ENCODE peak calls at places on chromosomes 4 and X, in five cellular contexts. C is PC-3, W is GM23248, H is H1, V is mammary epithelial cell. R is an unnamed sample. For H3K4me1, the result is how much of the 10 kb centered on the place peaks cover.

GRCh38 chr4:69731261-69731660 is 29.2 kb downstream of the SULT1B1 start:
- DNase-seq in C (no peak), W (no peak), H (no peak), V (no peak), R (no peak)

GRCh38 chr4:47784222-47784621 is 53.6 kb downstream of the CORIN start:
- DNase-seq in C (no peak), W (no peak), H (no peak), V (peak), R (peak)

GRCh38 chrX:9873952-9874351 is 87.7 kb downstream of the SHROOM2 start:
- DNase-seq in C (peak), W (peak), H (peak), V (no peak), R (no peak)

GRCh38 chr4:52100062-52100461 is 49.0 kb downstream of the SPATA18 start:
- DNase-seq in C (peak), W (peak), H (no peak), V (peak), R (no peak)

GRCh38 chrX:28628101-28628500 is 40.9 kb downstream of the IL1RAPL1 start:
- DNase-seq in C (no peak), W (no peak), H (no peak), V (no peak), R (no peak)

GRCh38 chr4:164935363-164935762 is 42.1 kb downstream of the TRIM61 start:
- DNase-seq in C (peak), W (no peak), H (peak), V (no peak), R (no peak)

GRCh38 chr4:71230613-71231012 is 108.2 kb upstream of the SLC4A4 start:
- DNase-seq in C (no peak), W (no peak), H (no peak), V (no peak), R (no peak)

GRCh38 chr4:159446266-159446976 is 343.5 kb downstream of the RAPGEF2 start:
- DNase-seq in C (peak), W (peak), H (peak), V (peak), R (peak)

GRCh38 chr4:78379991-78380739 is 171.4 kb upstream of the ANXA3 start:
- DNase-seq in C (no peak), W (peak), H (no peak), V (peak), R (no peak)

GRCh38 chr4:1592179-1593037 is 91.7 kb downstream of the FAM53A start:
- DNase-seq in C (no peak), W (no peak), H (no peak), V (no peak), R (peak)

GRCh38 chrX:53686151-53686885 is at the start of gene HUWE1:
- DNase-seq in C (peak), W (peak), H (peak), V (peak), R (peak)

GRCh38 chr4:152956650-152957436 is 20.7 kb downstream of the FHDC1 start:
- DNase-seq in C (no peak), W (no peak), H (no peak), V (no peak), R (peak)

GRCh38 chr4:161791796-161792556 is 371.8 kb downstream of the FSTL5 start:
- DNase-seq in C (no peak), W (no peak), H (no peak), V (no peak), R (peak)

GRCh38 chrX:130714665-130715064 is 188.3 kb downstream of the ENOX2 start:
- DNase-seq in C (no peak), W (no peak), H (no peak), V (no peak), R (no peak)

DNA sequence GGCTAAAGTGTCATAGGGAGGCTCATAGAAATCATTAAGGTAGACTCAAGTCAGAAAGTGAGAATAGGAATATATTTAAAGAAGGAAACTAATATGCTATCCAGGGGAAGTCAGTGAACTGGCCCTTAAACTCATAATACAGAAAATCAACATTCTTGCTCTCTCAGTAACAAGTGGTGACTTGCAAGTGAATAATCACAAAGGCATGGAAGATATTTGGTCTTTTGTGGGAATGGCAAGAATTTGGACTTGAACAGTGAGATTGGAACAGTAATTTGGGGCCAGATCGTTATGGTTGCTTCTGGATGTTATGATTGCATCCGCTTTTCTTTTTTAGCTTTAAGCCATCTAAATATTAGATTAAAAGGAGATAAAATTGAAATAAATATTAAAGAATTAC is 103.8 kb downstream of the TBC1D19 start:
- DNase-seq in C (peak), W (peak), H (no peak), V (peak), R (peak)
- H3K4me2 ChIP-seq in C (peak), W (peak), H (no peak), V (peak), R (peak)

GRCh38 chrX:8688776-8689175 is 43.2 kb downstream of the ANOS1 start:
- DNase-seq in C (no peak), W (no peak), H (peak), V (no peak), R (no peak)
- H3K4me1 ChIP-seq in C (under half), W (under half), H (under half), V (under half), R (under half)

GRCh38 chrX:47649302-47649701 is 1.1 kb downstream of the ELK1 start:
- DNase-seq in C (no peak), W (no peak), H (no peak), V (no peak), R (no peak)
- H3K27ac ChIP-seq in C (no peak), W (peak), H (no peak), V (peak), R (peak)

GRCh38 chr4:111992604-111993151 is 152.6 kb upstream of the FAM241A start:
- DNase-seq in C (no peak), W (no peak), H (no peak), V (no peak), R (no peak)

GRCh38 chr4:111988514-111988913 is 156.7 kb upstream of the FAM241A start:
- DNase-seq in C (no peak), W (no peak), H (no peak), V (no peak), R (no peak)

GRCh38 chr4:111991797-111992196 is 153.5 kb upstream of the FAM241A start:
- DNase-seq in C (peak), W (peak), H (no peak), V (peak), R (no peak)

GRCh38 chr4:111989817-111990216 is 155.4 kb upstream of the FAM241A start:
- DNase-seq in C (no peak), W (no peak), H (no peak), V (no peak), R (no peak)

DNA sequence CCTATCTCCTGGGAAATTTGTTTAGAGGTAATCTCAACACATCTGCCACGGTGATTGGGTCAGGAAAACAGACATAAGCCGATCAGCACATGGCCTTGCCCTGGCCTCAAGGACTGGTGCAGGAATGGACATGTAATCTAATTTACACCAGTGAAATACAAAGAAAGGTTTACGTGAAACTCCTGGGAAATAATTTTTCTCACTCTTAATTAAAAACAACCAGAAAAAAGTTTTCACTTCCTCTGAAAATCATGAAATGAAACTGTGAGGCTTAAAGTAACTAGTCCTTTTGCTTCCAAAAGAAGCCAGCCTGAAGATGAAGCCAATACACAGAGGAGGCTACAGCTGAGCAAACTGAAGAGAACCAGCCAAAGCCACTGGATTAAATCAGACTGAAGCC is 154.1 kb upstream of the FAM241A start:
- DNase-seq in C (no peak), W (no peak), H (no peak), V (no peak), R (no peak)
- H3K4me2 ChIP-seq in C (no peak), W (peak), H (no peak), V (no peak), R (no peak)

DNA sequence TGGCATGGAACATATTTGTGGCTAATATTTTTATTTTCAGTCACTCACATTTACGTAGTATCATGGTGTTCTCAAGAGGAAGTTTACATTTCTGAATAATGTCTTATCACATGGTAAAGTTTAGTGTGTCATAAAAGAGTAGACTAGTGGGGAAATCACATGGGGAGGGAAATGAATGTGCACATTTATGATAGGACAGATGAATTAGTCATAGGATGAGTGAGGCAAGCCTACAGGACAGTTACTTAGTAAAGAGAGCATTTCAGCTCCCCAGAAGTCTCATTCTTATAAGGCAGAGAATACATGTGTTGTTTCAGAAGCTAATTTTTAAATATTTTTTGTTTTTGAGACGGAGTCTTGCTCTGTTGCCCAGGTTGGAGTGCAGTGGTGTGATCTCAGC is 6.2 kb downstream of the GK start:
- DNase-seq in C (peak), W (peak), H (no peak), V (peak), R (peak)
- H3K4me1 ChIP-seq in C (under half), W (under half), H (under half), V (under half), R (under half)

GRCh38 chr4:139553751-139554670 is 2.0 kb downstream of the SETD7 start:
- DNase-seq in C (no peak), W (peak), H (no peak), V (no peak), R (no peak)

GRCh38 chr4:139554726-139555072 is 1.3 kb downstream of the SETD7 start:
- DNase-seq in C (no peak), W (no peak), H (no peak), V (no peak), R (no peak)

GRCh38 chr4:139550724-139551429 is 5.1 kb downstream of the SETD7 start:
- DNase-seq in C (no peak), W (peak), H (no peak), V (no peak), R (no peak)

GRCh38 chr4:139552908-139553307 is 3.1 kb downstream of the SETD7 start:
- DNase-seq in C (no peak), W (no peak), H (no peak), V (no peak), R (no peak)

DNA sequence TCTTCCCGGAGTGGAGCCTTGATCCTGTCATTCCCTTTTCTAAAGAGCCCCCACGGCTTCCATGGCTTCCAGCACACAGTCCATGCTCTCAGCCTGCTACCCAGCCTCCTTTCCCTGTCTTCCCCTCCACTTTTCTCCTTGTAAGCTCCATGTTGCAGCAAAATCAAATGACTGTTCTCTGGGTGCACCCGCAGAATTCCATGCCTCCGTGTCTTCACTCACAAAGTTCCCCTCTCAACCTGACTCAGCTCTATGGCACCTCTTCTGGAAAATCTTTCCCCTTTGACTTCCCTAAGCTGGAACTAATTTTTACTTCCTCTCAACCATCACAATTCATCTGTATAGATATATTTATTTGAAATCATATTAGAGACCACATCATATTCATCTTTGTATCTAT is 3.5 kb downstream of the SETD7 start:
- DNase-seq in C (no peak), W (peak), H (no peak), V (no peak), R (no peak)
- H3K27ac ChIP-seq in C (no peak), W (peak), H (no peak), V (no peak), R (peak)

GRCh38 chrX:106952089-106952488 is 31.9 kb downstream of the CLDN2 start:
- DNase-seq in C (no peak), W (no peak), H (no peak), V (no peak), R (no peak)

GRCh38 chrX:106952988-106953387 is 32.8 kb downstream of the CLDN2 start:
- DNase-seq in C (peak), W (peak), H (no peak), V (no peak), R (peak)

GRCh38 chrX:106954041-106954440 is 33.8 kb downstream of the CLDN2 start:
- DNase-seq in C (no peak), W (no peak), H (no peak), V (no peak), R (peak)

GRCh38 chrX:106957856-106958255 is 37.7 kb downstream of the CLDN2 start:
- DNase-seq in C (no peak), W (peak), H (no peak), V (no peak), R (no peak)

DNA sequence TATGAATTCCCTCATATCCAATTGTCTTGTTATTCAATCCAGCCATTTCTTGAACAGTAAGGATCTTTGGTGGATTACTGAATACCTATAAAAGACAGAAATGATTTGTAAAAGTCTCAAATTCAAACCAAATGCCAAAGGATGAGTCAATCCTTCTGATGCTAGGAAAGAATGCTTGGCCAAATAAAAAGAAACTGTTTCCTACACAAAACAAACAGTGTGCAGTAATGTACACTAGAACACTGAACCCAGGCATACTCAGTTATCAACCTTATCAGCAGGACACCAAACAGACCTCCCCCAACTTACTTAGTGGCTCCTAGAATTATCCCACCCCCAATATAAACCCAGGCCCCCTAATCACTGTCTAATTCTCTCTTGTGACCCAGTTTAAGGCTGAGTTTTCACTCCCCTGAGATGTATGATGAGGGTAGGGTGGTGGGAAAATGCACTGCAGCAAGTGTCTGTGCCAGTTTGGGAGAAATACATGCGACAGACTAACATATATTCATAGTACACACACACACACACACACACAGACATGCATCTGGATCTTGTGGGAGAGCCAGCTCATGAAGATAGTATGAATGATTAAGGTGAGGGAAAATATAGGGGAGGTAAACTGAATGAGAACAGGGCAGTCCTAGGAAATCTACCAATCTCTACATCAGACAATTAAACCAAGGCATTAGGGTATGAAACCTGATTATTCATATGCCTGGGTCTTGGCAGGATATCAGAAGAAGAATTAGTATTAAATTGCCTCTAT is 35.0 kb downstream of the CLDN2 start:
- DNase-seq in C (peak), W (peak), H (no peak), V (peak), R (peak)
- H3K4me2 ChIP-seq in C (peak), W (peak), H (no peak), V (no peak), R (no peak)

DNA sequence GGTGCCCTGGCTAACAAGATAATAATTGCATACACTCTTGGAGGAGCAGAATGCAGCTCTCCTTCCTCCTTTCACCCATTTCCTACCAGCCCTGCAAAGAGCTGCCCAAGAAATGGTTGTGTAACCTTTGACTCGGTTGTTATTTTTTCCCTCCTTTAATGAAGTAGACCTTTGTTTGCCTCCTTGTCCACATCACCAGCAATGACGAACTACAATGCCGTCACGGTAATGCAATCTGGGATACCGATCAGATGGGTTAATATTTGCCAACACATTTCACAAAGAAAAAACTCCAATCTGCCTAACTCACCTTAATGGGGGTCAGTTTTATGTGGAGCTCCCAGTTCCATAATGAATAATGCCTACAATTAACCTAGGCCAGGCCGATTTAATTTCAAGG is 32.0 kb downstream of the GPRIN3 start:
- DNase-seq in C (no peak), W (no peak), H (no peak), V (no peak), R (no peak)
- H3K4me1 ChIP-seq in C (under half), W (under half), H (under half), V (under half), R (under half)

DNA sequence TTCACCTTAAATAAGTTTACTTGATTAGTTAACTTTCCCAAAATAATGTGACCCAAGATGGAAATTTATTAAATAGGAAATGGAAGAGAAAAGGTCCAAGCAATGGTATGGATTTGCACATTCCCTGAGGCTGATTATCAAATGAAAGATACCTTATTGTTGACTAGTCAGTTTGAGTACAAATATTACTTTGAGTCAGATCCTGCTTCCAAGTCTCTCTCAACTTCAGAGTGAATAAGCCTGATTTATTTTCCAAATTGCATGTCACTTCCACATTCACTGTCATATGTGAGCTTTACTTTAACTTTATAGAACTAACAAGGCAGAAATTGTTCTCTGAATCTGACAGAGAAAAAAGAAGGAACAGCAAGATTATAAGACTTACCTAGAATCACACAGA is 520.8 kb downstream of the RAB28 start:
- DNase-seq in C (no peak), W (no peak), H (no peak), V (no peak), R (no peak)
- H3K27ac ChIP-seq in C (no peak), W (no peak), H (no peak), V (no peak), R (no peak)

GRCh38 chr4:169225058-169225751 is 45.6 kb downstream of the SH3RF1 start:
- DNase-seq in C (peak), W (peak), H (no peak), V (peak), R (peak)
- H3K4me2 ChIP-seq in C (peak), W (peak), H (no peak), V (peak), R (peak)

R was measured in osteoblast.